ENCODE peak calls at places on chromosome 16, in nine cellular contexts. J is HepG2; S is AG10803; Z is right lobe of liver; D is GM23338; H is cardiac muscle cell; L is CD8-positive, alpha-beta T cell; U is effector memory CD4-positive, alpha-beta T cell; E is epithelial cell of esophagus. V is an unnamed sample.

GRCh38 chr16:85395913-85396878 is 216.9 kb upstream of the GSE1 start:
- DNase-seq in S (peak), L (no peak), U (no peak), E (peak), H (no peak), Z (peak), D (no peak), J (no peak), V (peak)

GRCh38 chr16:3690991-3691720 is 26.2 kb downstream of the TRAP1 start:
- DNase-seq in L (no peak), D (peak), U (no peak), S (peak), Z (no peak), E (no peak), H (no peak), J (no peak), V (peak)

GRCh38 chr16:15650698-15651161 is 685 bp downstream of the NDE1 start:
- DNase-seq in Z (no peak), L (no peak), J (no peak), S (no peak), U (peak), E (no peak), H (peak), D (peak), V (peak)

GRCh38 chr16:31489616-31490584 is 7.0 kb downstream of the SLC5A2 start:
- DNase-seq in E (no peak), D (no peak), L (no peak), Z (no peak), J (no peak), U (no peak), H (no peak), S (no peak), V (no peak)

GRCh38 chr16:68242926-68243858 is 2.0 kb upstream of the PLA2G15 start:
- DNase-seq in J (no peak), S (no peak), H (no peak), L (no peak), E (no peak), U (no peak), Z (no peak), D (no peak), V (no peak)

GRCh38 chr16:85360323-85361277 is 248.3 kb upstream of the CIBAR2 start:
- DNase-seq in Z (peak), H (no peak), L (no peak), S (no peak), E (peak), D (no peak), J (no peak), U (no peak), V (no peak)

GRCh38 chr16:1163567-1164055 is 10.7 kb downstream of the CACNA1H start:
- DNase-seq in J (no peak), U (no peak), E (no peak), D (no peak), L (no peak), S (no peak), Z (no peak), H (no peak), V (peak)

GRCh38 chr16:30368122-30368791 is 2.0 kb downstream of the TBC1D10B start:
- DNase-seq in U (no peak), S (peak), J (no peak), E (peak), H (no peak), D (no peak), L (no peak), Z (no peak), V (peak)

GRCh38 chr16:85312174-85312573 is 199.9 kb upstream of the CIBAR2 start:
- DNase-seq in H (no peak), D (no peak), E (no peak), U (no peak), L (no peak), S (no peak), J (no peak), Z (no peak), V (no peak)

GRCh38 chr16:81265658-81266451 is 27.4 kb downstream of the BCO1 start:
- DNase-seq in H (no peak), E (no peak), U (no peak), D (no peak), Z (peak), J (no peak), S (peak), L (no peak), V (no peak)

GRCh38 chr16:24700549-24701392 is 28.7 kb upstream of the TNRC6A start:
- DNase-seq in S (peak), D (peak), Z (peak), E (peak), J (peak), L (no peak), U (no peak), H (no peak), V (peak)

GRCh38 chr16:5071341-5071680 is 332 bp upstream of the ALG1 start:
- DNase-seq in J (no peak), L (no peak), H (no peak), D (no peak), U (no peak), Z (no peak), S (no peak), E (no peak), V (no peak)

GRCh38 chr16:61829631-61830030 is 206.6 kb downstream of the CDH8 start:
- DNase-seq in L (no peak), J (no peak), D (no peak), H (no peak), E (no peak), S (peak), U (no peak), Z (no peak), V (no peak)

GRCh38 chr16:85716680-85717038 is 27.9 kb upstream of the GINS2 start:
- DNase-seq in S (no peak), L (no peak), H (no peak), J (no peak), U (no peak), E (no peak), D (no peak), Z (no peak), V (no peak)

GRCh38 chr16:82655315-82655714 is 28.5 kb downstream of the CDH13 start:
- DNase-seq in L (peak), U (peak), J (no peak), H (no peak), Z (no peak), S (peak), D (no peak), E (no peak), V (peak)

GRCh38 chr16:85089485-85089884 is 22.8 kb downstream of the CIBAR2 start:
- DNase-seq in H (peak), E (peak), J (no peak), L (no peak), S (peak), U (no peak), D (no peak), Z (no peak), V (peak)

GRCh38 chr16:27520982-27521673 is 28.6 kb downstream of the GTF3C1 start:
- DNase-seq in H (peak), E (peak), S (no peak), D (no peak), U (no peak), J (no peak), Z (peak), L (no peak), V (peak)

GRCh38 chr16:85306793-85307551 is 194.7 kb upstream of the CIBAR2 start:
- DNase-seq in E (no peak), J (no peak), H (no peak), Z (no peak), S (no peak), L (no peak), D (no peak), U (no peak), V (no peak)

GRCh38 chr16:1706386-1707192 is 594 bp downstream of the MAPK8IP3 start:
- DNase-seq in U (no peak), E (peak), Z (peak), S (no peak), J (no peak), L (no peak), D (peak), H (peak), V (peak)

GRCh38 chr16:69618721-69619120 is 53.0 kb downstream of the NFAT5 start:
- DNase-seq in S (peak), L (no peak), U (no peak), D (no peak), J (no peak), H (no peak), E (no peak), Z (no peak), V (no peak)
- H3K4me3 ChIP-seq in S (no peak), L (no peak), U (no peak), D (no peak), J (no peak), H (no peak), E (no peak), Z (no peak), V (no peak)

GRCh38 chr16:12158428-12158827 is 181.9 kb downstream of the SNX29 start:
- DNase-seq in L (no peak), S (peak), D (no peak), E (peak), H (no peak), Z (no peak), U (no peak), J (no peak), V (peak)
- H3K4me3 ChIP-seq in L (no peak), S (no peak), D (no peak), E (no peak), H (no peak), Z (no peak), U (no peak), J (no peak), V (no peak)

DNA sequence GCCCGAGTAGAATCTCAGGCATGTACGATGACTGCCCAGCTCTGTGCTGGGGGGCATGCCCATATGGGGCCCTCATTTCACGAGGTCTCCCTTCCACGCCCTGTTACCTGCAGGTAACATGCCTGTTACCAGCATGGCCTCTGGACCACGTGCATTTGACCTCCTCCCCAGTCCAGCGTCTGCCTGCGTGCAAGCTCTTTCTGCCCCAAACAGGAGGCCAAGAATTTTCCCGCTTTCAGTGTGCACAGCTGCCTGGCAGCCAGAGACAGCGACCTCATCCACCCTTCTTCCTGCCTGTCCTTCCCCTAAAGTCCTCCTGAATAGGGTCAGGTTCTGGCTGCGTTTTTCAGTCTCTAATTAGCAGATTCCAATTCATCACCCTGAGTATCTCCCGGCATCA is 306.5 kb upstream of the ZFHX3 start:
- DNase-seq in H (no peak), E (no peak), D (no peak), Z (no peak), L (no peak), J (no peak), S (no peak), U (no peak), V (no peak)
- H3K4me3 ChIP-seq in H (no peak), E (no peak), D (no peak), Z (no peak), L (no peak), J (no peak), S (no peak), U (no peak), V (no peak)

GRCh38 chr16:49581630-49582298 is 208.2 kb downstream of the C16orf78 start:
- DNase-seq in L (no peak), E (no peak), H (peak), S (no peak), J (no peak), U (no peak), D (no peak), Z (peak), V (no peak)

GRCh38 chr16:49578435-49579024 is 204.9 kb downstream of the C16orf78 start:
- DNase-seq in Z (no peak), U (no peak), S (no peak), D (no peak), H (no peak), L (no peak), E (no peak), J (no peak), V (no peak)

GRCh38 chr16:49576941-49577340 is 203.3 kb downstream of the C16orf78 start:
- DNase-seq in U (no peak), L (no peak), H (no peak), E (no peak), J (no peak), D (no peak), S (no peak), Z (no peak), V (no peak)

GRCh38 chr16:49585143-49585542 is 211.5 kb downstream of the C16orf78 start:
- DNase-seq in S (no peak), U (no peak), J (no peak), L (no peak), E (no peak), D (no peak), Z (no peak), H (no peak), V (no peak)

DNA sequence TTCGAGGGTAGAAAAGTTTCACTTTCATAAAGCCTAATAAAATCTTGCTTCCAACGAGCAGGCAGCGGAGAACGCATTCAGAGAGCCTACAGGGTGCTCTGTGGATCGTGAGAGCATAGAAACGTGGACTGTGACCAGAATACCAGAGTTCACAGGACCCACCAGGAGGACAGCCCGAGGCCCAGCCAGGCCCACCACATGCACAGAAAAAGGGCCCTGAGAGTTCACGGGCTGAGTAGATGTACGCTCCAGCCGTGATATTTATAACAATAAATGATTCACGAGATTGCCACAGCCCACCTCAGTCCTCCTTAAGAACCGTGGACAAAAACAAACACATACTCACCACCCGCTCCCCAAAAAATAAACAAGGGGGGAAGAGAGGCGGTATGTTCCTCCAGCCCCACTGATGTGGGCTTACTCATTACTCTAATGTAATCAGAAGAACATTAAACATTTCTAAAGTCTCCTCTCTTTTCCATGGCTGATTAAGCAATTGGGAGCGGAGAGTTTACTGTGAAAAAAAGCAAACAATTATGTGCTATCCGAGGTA is 207.2 kb downstream of the C16orf78 start:
- DNase-seq in H (no peak), E (no peak), J (no peak), S (no peak), Z (peak), L (no peak), U (no peak), D (no peak), V (no peak)
- H3K4me3 ChIP-seq in H (no peak), E (no peak), J (no peak), S (no peak), Z (peak), L (no peak), U (no peak), D (no peak), V (no peak)